ENCODE peak calls at places on chromosomes 12 and 14, in four cellular contexts. R is MM.1S, Y is aorta, X is transverse colon. Z is an unnamed sample. For H3K9me3, the result is how much of the 10 kb centered on the place peaks cover.

GRCh38 chr12:124829708-124830304 is 33.9 kb downstream of the SCARB1 start:
- DNase-seq in R (no peak), Y (no peak), X (no peak), Z (no peak)

GRCh38 chr12:57759360-57759980 is 4.6 kb downstream of the MARCHF9 start:
- DNase-seq in R (peak), Y (no peak), X (no peak), Z (no peak)

GRCh38 chr12:8913702-8914032 is 642 bp upstream of the PHC1 start:
- DNase-seq in R (no peak), Y (no peak), X (no peak), Z (no peak)

GRCh38 chr14:52268191-52269061 is 928 bp downstream of the PTGDR start:
- DNase-seq in R (no peak), Y (peak), X (no peak), Z (no peak)

GRCh38 chr12:89217472-89217871 is 134.8 kb downstream of the DUSP6 start:
- DNase-seq in R (no peak), Y (no peak), X (no peak), Z (no peak)

GRCh38 chr14:81400852-81401251 is 728 bp upstream of the STON2 start:
- DNase-seq in R (no peak), Y (peak), X (peak), Z (peak)

GRCh38 chr12:108846320-108846719 is 11.1 kb downstream of the SSH1 start:
- DNase-seq in R (no peak), Y (no peak), X (no peak), Z (peak)

GRCh38 chr12:112122823-112123690 is 2.3 kb upstream of the TRAFD1 start:
- DNase-seq in R (no peak), Y (no peak), X (no peak), Z (no peak)

GRCh38 chr12:70418101-70418500 is 52.0 kb downstream of the KCNMB4 start:
- DNase-seq in R (no peak), Y (no peak), X (no peak), Z (no peak)

GRCh38 chr12:110179291-110179690 is 55.1 kb downstream of the IFT81 start:
- DNase-seq in R (no peak), Y (no peak), X (no peak), Z (no peak)

GRCh38 chr12:104232609-104233280 is 17.2 kb downstream of the TXNRD1 start:
- DNase-seq in R (no peak), Y (no peak), X (no peak), Z (no peak)
- H3K9me3 ChIP-seq in R (under half), Y (under half), X (under half), Z (under half)

DNA sequence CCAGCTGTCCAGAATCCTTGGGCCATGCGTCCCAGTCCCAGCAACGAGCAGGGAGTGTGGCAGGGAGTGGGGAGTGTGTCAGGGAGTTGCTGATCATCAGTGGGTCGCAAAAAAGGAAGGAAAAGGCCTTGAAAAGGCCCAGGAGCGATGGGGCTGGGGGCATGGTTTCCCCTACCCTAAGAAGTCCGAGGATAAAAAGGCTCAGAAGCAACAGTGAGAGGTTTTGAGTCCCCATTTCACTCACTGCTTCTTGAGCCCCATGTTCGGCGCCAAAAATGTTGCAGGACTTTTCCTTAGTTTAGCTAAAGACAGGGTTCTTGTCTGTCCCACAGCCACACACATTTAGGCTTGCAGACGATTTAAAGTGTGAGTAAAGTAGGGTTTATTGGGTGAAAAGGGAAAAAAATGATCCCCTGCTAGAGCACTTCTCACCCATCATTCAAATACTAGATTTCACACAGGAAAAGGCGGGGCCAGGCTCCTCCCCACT is 189.5 kb downstream of the KCNC2 start:
- DNase-seq in R (no peak), Y (no peak), X (no peak), Z (no peak)
- H3K9me3 ChIP-seq in R (under half), Y (under half), X (under half), Z (under half)

DNA sequence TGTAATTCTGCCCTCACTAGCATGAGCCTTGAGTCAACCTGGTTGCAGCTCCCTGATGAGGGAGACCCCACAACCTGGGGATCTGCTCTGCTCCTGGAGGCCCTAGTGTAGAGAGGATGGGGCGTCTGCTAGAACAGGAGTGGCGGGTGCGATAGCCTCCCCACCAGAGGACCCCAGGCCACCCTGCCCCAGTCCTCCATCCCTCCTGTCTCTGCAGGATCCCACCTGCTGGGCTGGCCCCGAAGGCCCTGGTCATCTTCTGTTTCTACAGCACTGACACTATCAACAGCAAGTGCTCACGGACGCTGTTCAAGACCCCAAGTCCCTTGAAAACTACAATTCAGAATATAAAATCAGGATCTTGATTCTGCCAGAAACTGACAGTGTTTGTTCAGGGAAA is 15.2 kb downstream of the ANHX start:
- DNase-seq in R (no peak), Y (no peak), X (no peak), Z (no peak)
- H3K9me3 ChIP-seq in R (under half), Y (under half), X (under half), Z (under half)

GRCh38 chr12:14846878-14847580 is 3.7 kb upstream of the ART4 start:
- DNase-seq in R (no peak), Y (no peak), X (no peak), Z (no peak)
- H3K9me3 ChIP-seq in R (under half), Y (under half), X (under half), Z (under half)

DNA sequence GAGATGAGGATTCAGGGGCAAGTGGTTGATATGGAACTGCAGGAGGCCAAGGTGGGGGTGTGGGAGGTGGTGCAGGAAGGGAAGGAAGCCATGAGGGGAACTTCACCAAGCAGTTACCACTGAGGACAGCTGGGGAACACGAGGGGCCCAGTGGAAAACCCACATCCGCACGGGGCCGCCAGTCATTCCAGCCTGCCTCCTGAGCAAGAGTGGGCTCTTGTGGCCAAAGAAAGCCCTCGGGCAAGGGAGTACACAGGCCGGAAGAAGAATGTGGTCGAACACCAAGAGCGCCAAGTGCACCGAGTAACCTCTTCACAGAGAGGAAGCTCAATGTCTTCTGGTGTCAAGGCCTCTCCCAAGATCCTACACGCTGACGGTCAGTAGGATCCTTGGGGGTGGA is 252.2 kb upstream of the FOXN3 start:
- DNase-seq in R (no peak), Y (no peak), X (peak), Z (no peak)
- H3K9me3 ChIP-seq in R (under half), Y (under half), X (under half), Z (under half)

Z was measured in psoas muscle.